ENCODE peak calls at places on chromosomes 7 and 10, in nine cellular contexts. X, B, K, Q, W, I, E, H and N are unnamed samples. For H3K4me1, the result is how much of the 10 kb centered on the place peaks cover.

GRCh38 chr10:112622786-112623185 is 175.8 kb downstream of the VTI1A start:
- DNase-seq in X (no peak), W (no peak), H (no peak), K (no peak), I (no peak), E (no peak), Q (no peak), B (no peak), N (no peak)

GRCh38 chr10:6082496-6083395 is 6.1 kb upstream of the RBM17 start:
- DNase-seq in H (no peak), X (no peak), E (no peak), Q (no peak), I (peak), K (no peak), W (no peak), B (no peak), N (no peak)

GRCh38 chr7:12764355-12765000 is 77.0 kb downstream of the ARL4A start:
- DNase-seq in K (no peak), B (no peak), X (no peak), Q (no peak), E (no peak), I (no peak), W (no peak), H (no peak), N (no peak)

GRCh38 chr7:47786557-47787248 is 161.6 kb downstream of the PKD1L1 start:
- DNase-seq in X (peak), I (peak), K (peak), Q (no peak), W (peak), B (no peak), H (peak), E (peak), N (no peak)

GRCh38 chr10:24440817-24441790 is 232.2 kb downstream of the KIAA1217 start:
- DNase-seq in W (no peak), X (no peak), E (no peak), Q (no peak), K (no peak), B (no peak), H (no peak), I (no peak), N (no peak)

GRCh38 chr7:127940365-127941160 is 90.7 kb downstream of the LRRC4 start:
- DNase-seq in W (no peak), Q (no peak), X (no peak), E (no peak), K (no peak), H (no peak), I (no peak), B (no peak), N (no peak)

GRCh38 chr10:811781-812180 is 119.7 kb downstream of the LARP4B start:
- DNase-seq in W (no peak), E (no peak), K (no peak), H (no peak), I (no peak), X (no peak), B (no peak), Q (no peak), N (no peak)

GRCh38 chr10:50501478-50501877 is 122.3 kb downstream of the SGMS1 start:
- DNase-seq in I (no peak), K (no peak), Q (no peak), B (no peak), X (peak), W (no peak), E (no peak), H (no peak), N (no peak)

GRCh38 chr7:53087274-53087673 is 51.8 kb downstream of the POM121L12 start:
- DNase-seq in W (no peak), B (no peak), X (no peak), H (no peak), I (no peak), Q (no peak), K (no peak), E (no peak), N (no peak)

GRCh38 chr7:149071641-149072437 is 18.7 kb downstream of the ZNF786 start:
- DNase-seq in E (peak), H (no peak), I (peak), K (peak), B (peak), X (peak), Q (peak), W (no peak), N (no peak)

GRCh38 chr10:19347592-19347991 is 299.0 kb downstream of the MALRD1 start:
- DNase-seq in I (peak), H (no peak), E (no peak), W (no peak), X (peak), B (no peak), K (no peak), Q (no peak), N (no peak)

GRCh38 chr10:35933940-35934636 is 292.0 kb upstream of the FZD8 start:
- DNase-seq in I (no peak), Q (no peak), X (no peak), K (no peak), W (no peak), E (no peak), H (no peak), B (no peak), N (no peak)

GRCh38 chr10:77496941-77497420 is 140.6 kb downstream of the KCNMA1 start:
- DNase-seq in E (no peak), K (no peak), Q (no peak), H (no peak), B (no peak), X (no peak), I (peak), W (no peak), N (no peak)

GRCh38 chr7:33862946-33863814 is 42.2 kb upstream of the BMPER start:
- DNase-seq in I (no peak), H (no peak), W (no peak), B (no peak), X (no peak), K (peak), E (peak), Q (no peak), N (no peak)

GRCh38 chr10:16944081-16944922 is 127.1 kb upstream of the RSU1 start:
- DNase-seq in H (no peak), K (no peak), Q (no peak), I (no peak), B (no peak), E (no peak), X (no peak), W (no peak), N (no peak)

GRCh38 chr10:29026802-29027201 is 262.1 kb upstream of the LYZL1 start:
- DNase-seq in X (no peak), B (no peak), W (no peak), H (no peak), K (no peak), I (no peak), E (no peak), Q (no peak), N (no peak)
- H3K27ac ChIP-seq in X (no peak), B (no peak), W (no peak), H (no peak), K (no peak), I (no peak), E (no peak), Q (no peak), N (no peak)

DNA sequence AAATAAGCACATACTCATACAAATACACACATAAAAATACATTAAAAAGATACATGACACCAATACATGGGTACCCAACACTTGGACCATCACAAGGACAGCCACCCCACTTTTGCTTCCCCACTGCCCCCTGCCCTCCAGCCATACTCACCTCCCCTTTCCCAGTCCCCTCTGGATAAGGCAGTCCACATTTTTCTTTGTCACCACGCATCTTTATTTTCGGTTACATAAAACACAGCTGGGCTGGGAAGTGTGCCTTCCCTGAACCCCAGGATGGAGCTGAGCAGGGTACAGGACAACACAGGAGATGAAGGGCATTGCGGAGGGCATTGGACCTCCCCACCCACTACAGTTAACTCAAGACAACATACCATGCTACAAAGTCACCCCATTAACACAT is 1.1 kb upstream of the HOXA3 start:
- DNase-seq in X (no peak), H (no peak), E (no peak), K (no peak), Q (no peak), W (no peak), B (no peak), I (no peak), N (no peak)
- H3K4me1 ChIP-seq in X (under half), H (under half), E (under half), K (under half), Q (under half), W (under half), B (half or more), I (under half), N (under half)

DNA sequence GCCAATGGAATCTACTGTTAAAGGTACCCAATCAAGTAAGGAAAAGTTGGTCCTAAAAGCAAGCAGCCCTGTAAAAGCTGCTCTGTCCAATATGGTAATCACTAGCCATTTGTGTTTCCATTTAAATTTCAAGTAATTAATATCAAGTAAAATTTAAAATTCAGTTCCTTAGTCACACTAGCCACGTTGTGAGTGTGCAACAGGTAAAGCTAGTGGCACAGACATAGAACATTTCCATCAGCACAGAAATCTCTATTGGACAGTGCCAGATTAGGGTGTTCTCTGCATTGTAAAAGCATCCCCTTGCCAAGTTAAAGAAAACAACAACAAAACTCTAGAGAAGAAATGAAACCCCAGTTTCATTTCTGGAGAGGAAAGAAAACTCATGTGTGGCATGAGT is 4.4 kb downstream of the CAV1 start:
- DNase-seq in B (no peak), K (no peak), X (no peak), Q (no peak), E (no peak), H (no peak), W (no peak), I (no peak), N (no peak)
- H3K4me3 ChIP-seq in B (no peak), K (no peak), X (no peak), Q (no peak), E (peak), H (no peak), W (no peak), I (no peak), N (no peak)

DNA sequence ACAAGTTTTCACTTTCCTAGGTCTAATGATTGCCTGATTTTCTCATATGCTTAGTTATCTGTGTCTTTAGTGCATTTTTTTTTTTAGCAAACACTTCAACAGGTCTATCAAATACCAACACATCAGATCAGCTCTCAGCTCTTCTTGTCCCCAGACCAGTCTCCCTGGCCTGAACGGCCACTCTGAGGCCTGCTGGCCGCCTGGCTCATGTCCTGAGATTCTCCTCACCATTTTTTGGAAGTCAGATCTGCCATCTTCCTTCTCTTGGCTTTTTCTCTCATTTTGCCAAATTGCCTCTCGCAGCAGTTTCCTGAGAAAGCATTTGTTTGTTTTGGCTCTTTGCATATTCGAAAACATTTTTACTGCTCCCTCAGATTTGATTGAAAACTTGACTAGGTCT is 29.3 kb downstream of the PPP2R2D start:
- DNase-seq in B (no peak), K (no peak), E (no peak), H (no peak), W (no peak), Q (no peak), I (no peak), X (no peak), N (no peak)
- H3K27ac ChIP-seq in B (no peak), K (no peak), E (peak), H (no peak), W (no peak), Q (no peak), I (no peak), X (no peak), N (no peak)